ENCODE peak calls at places on chromosomes 11 and 22, in ten cellular contexts. O, C, V, X, F, T, E, A, Y and J are unnamed samples.

GRCh38 chr11:12806113-12806512 is 131.9 kb downstream of the TEAD1 start:
- DNase-seq in E (no peak), C (no peak), O (no peak), F (peak; percentile 55), A (no peak), T (peak; percentile 53), Y (no peak), V (no peak), X (peak; percentile 45), J (no peak)

GRCh38 chr11:94000641-94001040 is 20.5 kb upstream of the HEPHL1 start:
- DNase-seq in X (no peak), E (no peak), V (no peak), F (no peak), C (no peak), T (no peak), O (no peak), A (no peak), Y (no peak), J (no peak)

GRCh38 chr22:17387356-17387755 is 18.1 kb downstream of the CECR2 start:
- DNase-seq in A (no peak), X (no peak), F (no peak), O (no peak), E (no peak), V (no peak), C (no peak), Y (no peak), T (no peak), J (no peak)

GRCh38 chr11:110158317-110159200 is 65.4 kb downstream of the ZC3H12C start:
- DNase-seq in V (no peak), F (no peak), E (no peak), X (peak; percentile 46), Y (no peak), C (no peak), O (no peak), A (no peak), T (no peak), J (no peak)

GRCh38 chr11:97019754-97020153 is 629.9 kb downstream of the JRKL start:
- DNase-seq in C (no peak), F (no peak), O (no peak), V (no peak), X (no peak), E (no peak), Y (no peak), T (no peak), A (no peak), J (no peak)

GRCh38 chr22:19352217-19352616 is 60.7 kb upstream of the CLTCL1 start:
- DNase-seq in X (no peak), V (no peak), Y (no peak), O (no peak), F (no peak), A (no peak), E (no peak), T (no peak), C (no peak), J (no peak)

GRCh38 chr11:25068451-25068850 is 571.6 kb downstream of the LUZP2 start:
- DNase-seq in V (no peak), F (no peak), T (no peak), Y (no peak), C (no peak), O (no peak), X (no peak), E (no peak), A (no peak), J (no peak)

GRCh38 chr11:64430570-64430969 is 71.6 kb downstream of the RPS6KA4 start:
- DNase-seq in E (no peak), A (no peak), T (no peak), V (no peak), O (no peak), Y (no peak), C (no peak), F (no peak), X (no peak), J (no peak)

DNA sequence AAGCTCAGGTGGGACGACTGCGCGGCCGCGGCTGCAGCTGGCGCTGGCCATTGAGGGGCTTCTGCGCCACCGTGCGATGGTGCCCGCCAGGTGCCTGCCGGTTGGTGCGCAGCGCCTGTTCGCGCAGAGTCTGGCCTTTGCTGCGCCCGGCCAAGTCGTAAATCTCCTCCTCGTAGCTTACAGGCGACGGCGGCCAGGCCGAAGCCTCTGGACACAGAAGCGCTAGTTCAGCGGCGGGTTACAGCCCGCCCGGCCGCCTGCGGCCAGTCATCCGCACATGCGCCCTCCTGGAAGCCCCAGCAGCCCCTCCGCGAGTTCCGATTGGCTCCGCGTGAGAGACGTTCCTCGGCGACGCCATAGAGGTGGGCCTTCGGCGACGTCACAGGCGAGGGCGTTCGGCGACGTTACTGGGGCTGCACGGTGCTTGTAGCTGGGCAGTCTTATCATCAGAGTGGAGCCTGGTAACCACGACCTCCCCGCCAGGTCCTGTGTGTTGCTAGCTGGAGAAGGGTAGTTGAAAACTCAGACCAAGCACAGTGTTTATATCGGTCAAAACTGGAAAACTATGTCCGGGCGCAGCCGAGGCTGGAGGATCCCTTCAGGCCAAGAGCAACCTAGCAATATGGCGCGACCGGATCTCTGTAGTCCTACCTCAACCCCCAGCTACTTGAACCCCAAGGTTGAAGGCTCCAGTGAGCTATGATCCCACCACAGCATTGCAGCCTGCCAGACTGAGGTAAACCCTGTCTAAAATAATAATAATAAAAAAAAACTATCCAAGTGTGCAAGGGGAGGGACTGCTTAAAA is 265.7 kb downstream of the OR4C45 start:
- DNase-seq in F (no peak), A (no peak), E (no peak), Y (no peak), O (no peak), T (no peak), V (no peak), X (no peak), C (no peak), J (no peak)
- H3K4me3 ChIP-seq in F (no peak overlapping the region), A (no peak overlapping the region), E (peak overlapping the region; percentile 13), Y (no peak overlapping the region), O (no peak overlapping the region), T (no peak overlapping the region), V (no peak overlapping the region), X (no peak overlapping the region), C (peak overlapping the region; percentile 39), J (peak overlapping the region; percentile 38)

GRCh38 chr22:44372611-44373010 is 59.9 kb upstream of the SHISAL1 start:
- DNase-seq in A (no peak), O (no peak), C (no peak), Y (no peak), F (no peak), X (no peak), E (no peak), V (no peak), T (no peak), J (no peak)

GRCh38 chr22:44371741-44372525 is 59.2 kb upstream of the SHISAL1 start:
- DNase-seq in A (no peak), T (no peak), C (no peak), O (no peak), E (no peak), V (no peak), X (no peak), F (no peak), Y (no peak), J (no peak)

GRCh38 chr22:44375451-44375850 is 62.7 kb upstream of the SHISAL1 start:
- DNase-seq in C (no peak), A (no peak), E (no peak), V (peak; percentile 16), X (no peak), T (no peak), O (no peak), F (no peak), Y (no peak), J (no peak)

GRCh38 chr22:44369916-44370804 is 57.4 kb upstream of the SHISAL1 start:
- DNase-seq in T (peak; percentile 34), V (no peak), F (no peak), Y (no peak), X (no peak), E (no peak), C (no peak), O (no peak), A (no peak), J (no peak)

DNA sequence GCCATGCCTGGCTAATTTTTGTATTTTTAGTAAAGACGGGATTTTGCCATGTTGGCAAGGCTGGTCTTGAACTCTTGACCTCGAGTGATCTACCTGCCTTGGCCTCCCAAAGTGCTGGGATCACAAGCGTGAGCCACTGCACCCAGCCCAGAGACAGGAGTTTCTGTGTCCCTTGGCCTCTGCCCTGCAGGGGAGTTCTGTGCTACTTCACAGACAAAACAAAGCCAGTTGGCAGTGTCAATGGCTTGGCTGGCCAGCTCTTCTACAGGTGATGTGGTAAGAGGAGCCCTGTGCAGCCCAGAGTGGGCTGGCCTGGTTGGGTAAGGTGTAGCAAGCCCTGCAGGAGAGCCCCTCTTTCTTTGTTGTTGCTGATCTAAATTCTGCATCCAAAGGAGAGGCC is 60.5 kb upstream of the SHISAL1 start:
- DNase-seq in T (no peak), E (no peak), X (no peak), C (no peak), Y (no peak), A (no peak), F (no peak), O (no peak), V (no peak), J (no peak)
- H3K4me3 ChIP-seq in T (no peak overlapping the region), E (no peak overlapping the region), X (no peak overlapping the region), C (no peak overlapping the region), Y (no peak overlapping the region), A (no peak overlapping the region), F (no peak overlapping the region), O (no peak overlapping the region), V (no peak overlapping the region), J (no peak overlapping the region)

GRCh38 chr11:18617688-18618340 is 16.3 kb downstream of the SPTY2D1 start:
- DNase-seq in C (no peak), Y (no peak), T (no peak), V (peak; percentile 83), E (no peak), X (no peak), A (no peak), F (no peak), O (no peak), J (no peak)

GRCh38 chr11:18623707-18624106 is 10.4 kb downstream of the SPTY2D1 start:
- DNase-seq in Y (no peak), E (no peak), X (no peak), O (no peak), C (no peak), V (no peak), F (no peak), A (no peak), T (no peak), J (no peak)

GRCh38 chr11:18614667-18615066 is 15.1 kb downstream of the MISFA start:
- DNase-seq in A (no peak), O (no peak), X (no peak), E (no peak), Y (no peak), T (no peak), V (no peak), F (no peak), C (no peak), J (no peak)

GRCh38 chr11:18615628-18616392 is 16.2 kb downstream of the MISFA start:
- DNase-seq in Y (no peak), X (no peak), A (no peak), F (no peak), C (no peak), E (no peak), O (no peak), V (peak; percentile 30), T (no peak), J (no peak)

DNA sequence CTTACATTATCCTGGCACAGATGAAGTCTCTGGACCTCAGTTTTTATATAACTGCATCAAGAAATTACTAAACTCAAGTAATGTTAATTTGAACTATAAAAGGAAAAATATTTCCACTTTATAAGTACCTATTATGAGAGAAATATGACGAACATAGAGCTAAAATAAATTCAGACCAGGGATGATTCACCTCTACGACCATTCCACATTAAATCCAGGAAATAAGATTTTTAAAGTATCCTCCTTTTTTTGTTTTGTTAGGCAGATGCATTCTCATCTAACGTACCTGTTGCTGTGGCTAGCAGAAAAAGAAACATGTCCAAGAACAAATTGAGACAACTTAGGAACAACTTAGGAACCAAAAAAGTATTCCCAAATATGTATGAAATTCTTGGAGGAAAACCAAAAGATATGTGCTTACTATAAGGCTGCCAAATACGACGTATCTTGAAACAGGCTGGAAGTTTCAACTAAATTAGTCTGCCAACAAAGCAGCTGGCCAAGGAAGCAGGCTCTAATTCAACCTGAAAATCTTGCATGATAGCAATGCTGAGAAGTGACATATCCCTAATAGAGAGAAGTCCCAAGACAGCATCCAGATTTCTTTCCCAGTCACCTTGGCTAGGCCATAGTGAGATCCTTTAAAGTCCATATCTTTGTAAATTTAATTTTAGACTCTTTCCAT is 15.7 kb downstream of the SPTY2D1 start:
- DNase-seq in A (no peak), E (no peak), O (no peak), Y (no peak), C (no peak), F (peak; percentile 44), T (no peak), V (peak; percentile 47), X (no peak), J (no peak)
- H3K4me3 ChIP-seq in A (no peak overlapping the region), E (no peak overlapping the region), O (no peak overlapping the region), Y (no peak overlapping the region), C (no peak overlapping the region), F (no peak overlapping the region), T (no peak overlapping the region), V (no peak overlapping the region), X (no peak overlapping the region), J (peak overlapping the region; percentile 20)

GRCh38 chr22:42261266-42261665 is 9.2 kb downstream of the TCF20 start:
- DNase-seq in X (no peak), C (no peak), V (peak; percentile 12), O (no peak), T (peak; percentile 73), A (no peak), Y (no peak), F (no peak), E (no peak), J (peak; percentile 36)

GRCh38 chr22:42256930-42257329 is 13.5 kb downstream of the TCF20 start:
- DNase-seq in Y (no peak), C (no peak), A (no peak), X (no peak), E (no peak), O (no peak), F (no peak), T (no peak), V (no peak), J (no peak)

GRCh38 chr22:42257386-42257785 is 13.1 kb downstream of the TCF20 start:
- DNase-seq in X (no peak), A (no peak), O (no peak), T (peak; percentile 27), F (no peak), V (no peak), C (no peak), Y (no peak), E (no peak), J (no peak)

GRCh38 chr22:42262964-42263363 is 7.5 kb downstream of the TCF20 start:
- DNase-seq in O (no peak), A (no peak), C (no peak), F (no peak), T (no peak), E (no peak), V (no peak), X (no peak), Y (no peak), J (no peak)

DNA sequence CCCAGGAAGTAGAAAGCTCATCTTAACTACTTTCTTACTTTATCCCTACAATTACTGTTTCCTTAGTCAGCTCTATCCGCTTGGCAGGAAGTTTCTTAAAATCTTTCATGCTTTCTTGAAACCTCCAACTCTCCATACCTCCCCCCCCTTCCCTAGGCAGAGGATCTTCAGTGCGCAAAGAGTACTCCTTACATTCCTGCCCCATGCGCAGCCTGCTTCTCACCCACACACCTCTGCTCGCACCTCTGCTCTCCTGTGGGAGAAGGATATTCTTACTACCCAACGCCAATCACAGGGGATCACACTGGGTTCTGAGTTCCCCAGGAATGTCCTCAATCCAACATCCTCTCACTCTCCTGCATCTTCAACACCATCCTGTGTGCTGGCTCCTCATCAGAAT is 12.3 kb downstream of the TCF20 start:
- DNase-seq in X (no peak), Y (no peak), T (no peak), C (no peak), E (no peak), A (no peak), V (no peak), F (no peak), O (no peak), J (no peak)
- H3K4me3 ChIP-seq in X (no peak overlapping the region), Y (no peak overlapping the region), T (no peak overlapping the region), C (no peak overlapping the region), E (no peak overlapping the region), A (no peak overlapping the region), V (no peak overlapping the region), F (no peak overlapping the region), O (no peak overlapping the region), J (no peak overlapping the region)